ENCODE peak calls at places on chromosomes 5 and 9, in ten cellular contexts. One of them, this sample, is unnamed.

GRCh38 chr5:154092356-154092755 is 53.6 kb downstream of the MFAP3 start:
- DNase-seq in GM13977: no peak
- DNase-seq in GM12864: no peak
- DNase-seq in activated CD8-positive, alpha-beta memory T cell treated with anti-CD3 and anti-CD28 coated beads for 48 hours: no peak
- DNase-seq in RWPE1: no peak
- DNase-seq in AG04449: peak
- DNase-seq in PC-9: peak
- DNase-seq in ACHN: peak
- DNase-seq in stimulated activated CD4-positive, alpha-beta T cell treated with anti-CD3 and anti-CD28 coated beads, Interleukin-4, amount 100 ng/mL, for 48 hours: no peak
- DNase-seq in hippocampal formation: no peak
- DNase-seq in this sample: no peak

GRCh38 chr9:82601272-82601835 is 461.6 kb downstream of the RASEF start:
- DNase-seq in GM13977: no peak
- DNase-seq in GM12864: no peak
- DNase-seq in activated CD8-positive, alpha-beta memory T cell treated with anti-CD3 and anti-CD28 coated beads for 48 hours: no peak
- DNase-seq in RWPE1: no peak
- DNase-seq in AG04449: peak
- DNase-seq in PC-9: no peak
- DNase-seq in ACHN: no peak
- DNase-seq in stimulated activated CD4-positive, alpha-beta T cell treated with anti-CD3 and anti-CD28 coated beads, Interleukin-4, amount 100 ng/mL, for 48 hours: no peak
- DNase-seq in hippocampal formation: no peak
- DNase-seq in this sample: no peak

GRCh38 chr9:16192403-16193017 is 639.7 kb downstream of the CCDC171 start:
- DNase-seq in GM13977: no peak
- DNase-seq in GM12864: no peak
- DNase-seq in activated CD8-positive, alpha-beta memory T cell treated with anti-CD3 and anti-CD28 coated beads for 48 hours: no peak
- DNase-seq in RWPE1: no peak
- DNase-seq in AG04449: no peak
- DNase-seq in PC-9: no peak
- DNase-seq in ACHN: no peak
- DNase-seq in stimulated activated CD4-positive, alpha-beta T cell treated with anti-CD3 and anti-CD28 coated beads, Interleukin-4, amount 100 ng/mL, for 48 hours: no peak
- DNase-seq in hippocampal formation: no peak
- DNase-seq in this sample: no peak

GRCh38 chr5:142841511-142842255 is 71.5 kb downstream of the ARHGAP26 start:
- DNase-seq in GM13977: no peak
- DNase-seq in GM12864: no peak
- DNase-seq in activated CD8-positive, alpha-beta memory T cell treated with anti-CD3 and anti-CD28 coated beads for 48 hours: no peak
- DNase-seq in RWPE1: no peak
- DNase-seq in AG04449: no peak
- DNase-seq in PC-9: no peak
- DNase-seq in ACHN: no peak
- DNase-seq in stimulated activated CD4-positive, alpha-beta T cell treated with anti-CD3 and anti-CD28 coated beads, Interleukin-4, amount 100 ng/mL, for 48 hours: no peak
- DNase-seq in hippocampal formation: no peak
- DNase-seq in this sample: no peak

GRCh38 chr9:129613520-129614175 is 7.3 kb downstream of the C9orf50 start:
- DNase-seq in GM13977: no peak
- DNase-seq in GM12864: no peak
- DNase-seq in activated CD8-positive, alpha-beta memory T cell treated with anti-CD3 and anti-CD28 coated beads for 48 hours: no peak
- DNase-seq in RWPE1: no peak
- DNase-seq in AG04449: no peak
- DNase-seq in PC-9: no peak
- DNase-seq in ACHN: peak
- DNase-seq in stimulated activated CD4-positive, alpha-beta T cell treated with anti-CD3 and anti-CD28 coated beads, Interleukin-4, amount 100 ng/mL, for 48 hours: no peak
- DNase-seq in hippocampal formation: peak
- DNase-seq in this sample: peak

GRCh38 chr5:138844812-138845513 is 30.2 kb downstream of the LRRTM2 start:
- DNase-seq in GM13977: no peak
- DNase-seq in GM12864: no peak
- DNase-seq in activated CD8-positive, alpha-beta memory T cell treated with anti-CD3 and anti-CD28 coated beads for 48 hours: no peak
- DNase-seq in RWPE1: peak
- DNase-seq in AG04449: peak
- DNase-seq in PC-9: no peak
- DNase-seq in ACHN: no peak
- DNase-seq in stimulated activated CD4-positive, alpha-beta T cell treated with anti-CD3 and anti-CD28 coated beads, Interleukin-4, amount 100 ng/mL, for 48 hours: no peak
- DNase-seq in hippocampal formation: no peak
- DNase-seq in this sample: no peak

GRCh38 chr5:38796739-38797108 is 49.1 kb upstream of the OSMR start:
- DNase-seq in GM13977: no peak
- DNase-seq in GM12864: no peak
- DNase-seq in activated CD8-positive, alpha-beta memory T cell treated with anti-CD3 and anti-CD28 coated beads for 48 hours: no peak
- DNase-seq in RWPE1: no peak
- DNase-seq in AG04449: no peak
- DNase-seq in PC-9: no peak
- DNase-seq in ACHN: no peak
- DNase-seq in stimulated activated CD4-positive, alpha-beta T cell treated with anti-CD3 and anti-CD28 coated beads, Interleukin-4, amount 100 ng/mL, for 48 hours: no peak
- DNase-seq in hippocampal formation: no peak
- DNase-seq in this sample: no peak

GRCh38 chr9:131845286-131846011 is 105.6 kb upstream of the RAPGEF1 start:
- DNase-seq in GM13977: no peak
- DNase-seq in GM12864: no peak
- DNase-seq in activated CD8-positive, alpha-beta memory T cell treated with anti-CD3 and anti-CD28 coated beads for 48 hours: no peak
- DNase-seq in RWPE1: no peak
- DNase-seq in AG04449: no peak
- DNase-seq in PC-9: no peak
- DNase-seq in ACHN: no peak
- DNase-seq in stimulated activated CD4-positive, alpha-beta T cell treated with anti-CD3 and anti-CD28 coated beads, Interleukin-4, amount 100 ng/mL, for 48 hours: no peak
- DNase-seq in hippocampal formation: no peak
- DNase-seq in this sample: no peak

GRCh38 chr9:127971357-127972315 is 9.2 kb downstream of the EEIG1 start:
- DNase-seq in GM13977: no peak
- DNase-seq in GM12864: no peak
- DNase-seq in activated CD8-positive, alpha-beta memory T cell treated with anti-CD3 and anti-CD28 coated beads for 48 hours: no peak
- DNase-seq in RWPE1: no peak
- DNase-seq in AG04449: no peak
- DNase-seq in PC-9: no peak
- DNase-seq in ACHN: no peak
- DNase-seq in stimulated activated CD4-positive, alpha-beta T cell treated with anti-CD3 and anti-CD28 coated beads, Interleukin-4, amount 100 ng/mL, for 48 hours: no peak
- DNase-seq in hippocampal formation: peak
- DNase-seq in this sample: no peak

GRCh38 chr5:64333891-64334290 is 168.2 kb downstream of the RNF180 start:
- DNase-seq in GM13977: no peak
- DNase-seq in GM12864: no peak
- DNase-seq in activated CD8-positive, alpha-beta memory T cell treated with anti-CD3 and anti-CD28 coated beads for 48 hours: no peak
- DNase-seq in RWPE1: no peak
- DNase-seq in AG04449: no peak
- DNase-seq in PC-9: no peak
- DNase-seq in ACHN: no peak
- DNase-seq in stimulated activated CD4-positive, alpha-beta T cell treated with anti-CD3 and anti-CD28 coated beads, Interleukin-4, amount 100 ng/mL, for 48 hours: no peak
- DNase-seq in hippocampal formation: no peak
- DNase-seq in this sample: no peak

GRCh38 chr9:114691956-114692295 is 9.9 kb upstream of the TEX48 start:
- DNase-seq in GM13977: no peak
- DNase-seq in GM12864: no peak
- DNase-seq in activated CD8-positive, alpha-beta memory T cell treated with anti-CD3 and anti-CD28 coated beads for 48 hours: no peak
- DNase-seq in RWPE1: no peak
- DNase-seq in AG04449: no peak
- DNase-seq in PC-9: no peak
- DNase-seq in ACHN: no peak
- DNase-seq in stimulated activated CD4-positive, alpha-beta T cell treated with anti-CD3 and anti-CD28 coated beads, Interleukin-4, amount 100 ng/mL, for 48 hours: no peak
- DNase-seq in hippocampal formation: no peak
- DNase-seq in this sample: no peak

GRCh38 chr9:37292896-37293295 is 129.6 kb upstream of the GRHPR start:
- DNase-seq in GM13977: no peak
- DNase-seq in GM12864: no peak
- DNase-seq in activated CD8-positive, alpha-beta memory T cell treated with anti-CD3 and anti-CD28 coated beads for 48 hours: no peak
- DNase-seq in RWPE1: no peak
- DNase-seq in AG04449: no peak
- DNase-seq in PC-9: no peak
- DNase-seq in ACHN: no peak
- DNase-seq in stimulated activated CD4-positive, alpha-beta T cell treated with anti-CD3 and anti-CD28 coated beads, Interleukin-4, amount 100 ng/mL, for 48 hours: no peak
- DNase-seq in hippocampal formation: no peak
- DNase-seq in this sample: no peak

GRCh38 chr5:139566611-139567010 is 5.5 kb downstream of the UBE2D2 start:
- DNase-seq in GM13977: no peak
- DNase-seq in GM12864: no peak
- DNase-seq in activated CD8-positive, alpha-beta memory T cell treated with anti-CD3 and anti-CD28 coated beads for 48 hours: no peak
- DNase-seq in RWPE1: no peak
- DNase-seq in AG04449: no peak
- DNase-seq in PC-9: no peak
- DNase-seq in ACHN: no peak
- DNase-seq in stimulated activated CD4-positive, alpha-beta T cell treated with anti-CD3 and anti-CD28 coated beads, Interleukin-4, amount 100 ng/mL, for 48 hours: no peak
- DNase-seq in hippocampal formation: no peak
- DNase-seq in this sample: no peak

GRCh38 chr9:126275386-126276001 is 51.1 kb upstream of the MVB12B start:
- DNase-seq in GM13977: no peak
- DNase-seq in GM12864: no peak
- DNase-seq in activated CD8-positive, alpha-beta memory T cell treated with anti-CD3 and anti-CD28 coated beads for 48 hours: no peak
- DNase-seq in RWPE1: no peak
- DNase-seq in AG04449: no peak
- DNase-seq in PC-9: no peak
- DNase-seq in ACHN: no peak
- DNase-seq in stimulated activated CD4-positive, alpha-beta T cell treated with anti-CD3 and anti-CD28 coated beads, Interleukin-4, amount 100 ng/mL, for 48 hours: no peak
- DNase-seq in hippocampal formation: peak
- DNase-seq in this sample: peak

GRCh38 chr5:95520176-95520575 is 34.6 kb downstream of the SKIC3 start:
- DNase-seq in GM13977: no peak
- DNase-seq in GM12864: no peak
- DNase-seq in activated CD8-positive, alpha-beta memory T cell treated with anti-CD3 and anti-CD28 coated beads for 48 hours: no peak
- DNase-seq in RWPE1: no peak
- DNase-seq in AG04449: no peak
- DNase-seq in PC-9: no peak
- DNase-seq in ACHN: no peak
- DNase-seq in stimulated activated CD4-positive, alpha-beta T cell treated with anti-CD3 and anti-CD28 coated beads, Interleukin-4, amount 100 ng/mL, for 48 hours: no peak
- DNase-seq in hippocampal formation: no peak
- DNase-seq in this sample: no peak

GRCh38 chr9:107283621-107284616 is 840 bp downstream of the RAD23B start:
- DNase-seq in GM13977: peak
- DNase-seq in GM12864: peak
- DNase-seq in activated CD8-positive, alpha-beta memory T cell treated with anti-CD3 and anti-CD28 coated beads for 48 hours: peak
- DNase-seq in RWPE1: peak
- DNase-seq in AG04449: no peak
- DNase-seq in PC-9: peak
- DNase-seq in ACHN: peak
- DNase-seq in stimulated activated CD4-positive, alpha-beta T cell treated with anti-CD3 and anti-CD28 coated beads, Interleukin-4, amount 100 ng/mL, for 48 hours: peak
- DNase-seq in hippocampal formation: peak
- DNase-seq in this sample: peak

GRCh38 chr9:98860871-98861293 is 53.4 kb downstream of the GALNT12 start:
- DNase-seq in GM13977: no peak
- DNase-seq in GM12864: no peak
- DNase-seq in activated CD8-positive, alpha-beta memory T cell treated with anti-CD3 and anti-CD28 coated beads for 48 hours: no peak
- DNase-seq in RWPE1: peak
- DNase-seq in AG04449: peak
- DNase-seq in PC-9: peak
- DNase-seq in ACHN: peak
- DNase-seq in stimulated activated CD4-positive, alpha-beta T cell treated with anti-CD3 and anti-CD28 coated beads, Interleukin-4, amount 100 ng/mL, for 48 hours: no peak
- DNase-seq in hippocampal formation: peak
- DNase-seq in this sample: peak

GRCh38 chr5:113153512-113154097 is 177.0 kb downstream of the DCP2 start:
- DNase-seq in GM13977: no peak
- DNase-seq in GM12864: no peak
- DNase-seq in activated CD8-positive, alpha-beta memory T cell treated with anti-CD3 and anti-CD28 coated beads for 48 hours: no peak
- DNase-seq in RWPE1: no peak
- DNase-seq in AG04449: no peak
- DNase-seq in PC-9: no peak
- DNase-seq in ACHN: no peak
- DNase-seq in stimulated activated CD4-positive, alpha-beta T cell treated with anti-CD3 and anti-CD28 coated beads, Interleukin-4, amount 100 ng/mL, for 48 hours: no peak
- DNase-seq in hippocampal formation: no peak
- DNase-seq in this sample: no peak

GRCh38 chr5:111223790-111224560 is at the start of gene CAMK4:
- DNase-seq in GM13977: peak
- DNase-seq in GM12864: no peak
- DNase-seq in activated CD8-positive, alpha-beta memory T cell treated with anti-CD3 and anti-CD28 coated beads for 48 hours: no peak
- DNase-seq in RWPE1: peak
- DNase-seq in AG04449: no peak
- DNase-seq in PC-9: no peak
- DNase-seq in ACHN: peak
- DNase-seq in stimulated activated CD4-positive, alpha-beta T cell treated with anti-CD3 and anti-CD28 coated beads, Interleukin-4, amount 100 ng/mL, for 48 hours: peak
- DNase-seq in hippocampal formation: peak
- DNase-seq in this sample: peak

GRCh38 chr5:2000591-2000990 is 117.9 kb upstream of the IRX4 start:
- DNase-seq in GM13977: no peak
- DNase-seq in GM12864: no peak
- DNase-seq in activated CD8-positive, alpha-beta memory T cell treated with anti-CD3 and anti-CD28 coated beads for 48 hours: no peak
- DNase-seq in RWPE1: no peak
- DNase-seq in AG04449: no peak
- DNase-seq in PC-9: no peak
- DNase-seq in ACHN: no peak
- DNase-seq in stimulated activated CD4-positive, alpha-beta T cell treated with anti-CD3 and anti-CD28 coated beads, Interleukin-4, amount 100 ng/mL, for 48 hours: no peak
- DNase-seq in hippocampal formation: no peak
- DNase-seq in this sample: no peak

GRCh38 chr5:39696672-39697398 is 272.1 kb upstream of the DAB2 start:
- DNase-seq in GM13977: no peak
- DNase-seq in GM12864: no peak
- DNase-seq in activated CD8-positive, alpha-beta memory T cell treated with anti-CD3 and anti-CD28 coated beads for 48 hours: no peak
- DNase-seq in RWPE1: no peak
- DNase-seq in AG04449: no peak
- DNase-seq in PC-9: no peak
- DNase-seq in ACHN: no peak
- DNase-seq in stimulated activated CD4-positive, alpha-beta T cell treated with anti-CD3 and anti-CD28 coated beads, Interleukin-4, amount 100 ng/mL, for 48 hours: no peak
- DNase-seq in hippocampal formation: no peak
- DNase-seq in this sample: no peak

GRCh38 chr5:170467000-170467707 is 36.7 kb upstream of the KCNIP1 start:
- DNase-seq in GM13977: no peak
- DNase-seq in GM12864: no peak
- DNase-seq in activated CD8-positive, alpha-beta memory T cell treated with anti-CD3 and anti-CD28 coated beads for 48 hours: no peak
- DNase-seq in RWPE1: peak
- DNase-seq in AG04449: peak
- DNase-seq in PC-9: peak
- DNase-seq in ACHN: peak
- DNase-seq in stimulated activated CD4-positive, alpha-beta T cell treated with anti-CD3 and anti-CD28 coated beads, Interleukin-4, amount 100 ng/mL, for 48 hours: peak
- DNase-seq in hippocampal formation: no peak
- DNase-seq in this sample: no peak

GRCh38 chr9:133837644-133838597 is 99.8 kb upstream of the SARDH start:
- DNase-seq in GM13977: no peak
- DNase-seq in GM12864: no peak
- DNase-seq in activated CD8-positive, alpha-beta memory T cell treated with anti-CD3 and anti-CD28 coated beads for 48 hours: no peak
- DNase-seq in RWPE1: no peak
- DNase-seq in AG04449: no peak
- DNase-seq in PC-9: no peak
- DNase-seq in ACHN: no peak
- DNase-seq in stimulated activated CD4-positive, alpha-beta T cell treated with anti-CD3 and anti-CD28 coated beads, Interleukin-4, amount 100 ng/mL, for 48 hours: no peak
- DNase-seq in hippocampal formation: no peak
- DNase-seq in this sample: no peak

GRCh38 chr9:128072144-128073021 is 4.4 kb downstream of the SLC25A25 start:
- DNase-seq in GM13977: peak
- DNase-seq in GM12864: peak
- DNase-seq in activated CD8-positive, alpha-beta memory T cell treated with anti-CD3 and anti-CD28 coated beads for 48 hours: no peak
- DNase-seq in RWPE1: no peak
- DNase-seq in AG04449: no peak
- DNase-seq in PC-9: peak
- DNase-seq in ACHN: no peak
- DNase-seq in stimulated activated CD4-positive, alpha-beta T cell treated with anti-CD3 and anti-CD28 coated beads, Interleukin-4, amount 100 ng/mL, for 48 hours: peak
- DNase-seq in hippocampal formation: peak
- DNase-seq in this sample: no peak

GRCh38 chr9:5801739-5802113 is 31.2 kb downstream of the ERMP1 start:
- DNase-seq in GM13977: no peak
- DNase-seq in GM12864: no peak
- DNase-seq in activated CD8-positive, alpha-beta memory T cell treated with anti-CD3 and anti-CD28 coated beads for 48 hours: no peak
- DNase-seq in RWPE1: no peak
- DNase-seq in AG04449: no peak
- DNase-seq in PC-9: peak
- DNase-seq in ACHN: peak
- DNase-seq in stimulated activated CD4-positive, alpha-beta T cell treated with anti-CD3 and anti-CD28 coated beads, Interleukin-4, amount 100 ng/mL, for 48 hours: no peak
- DNase-seq in hippocampal formation: no peak
- DNase-seq in this sample: no peak

GRCh38 chr5:129461816-129462396 is 1.8 kb downstream of the ADAMTS19 start:
- DNase-seq in GM13977: no peak
- DNase-seq in GM12864: no peak
- DNase-seq in activated CD8-positive, alpha-beta memory T cell treated with anti-CD3 and anti-CD28 coated beads for 48 hours: no peak
- DNase-seq in RWPE1: no peak
- DNase-seq in AG04449: no peak
- DNase-seq in PC-9: no peak
- DNase-seq in ACHN: no peak
- DNase-seq in stimulated activated CD4-positive, alpha-beta T cell treated with anti-CD3 and anti-CD28 coated beads, Interleukin-4, amount 100 ng/mL, for 48 hours: no peak
- DNase-seq in hippocampal formation: no peak
- DNase-seq in this sample: no peak

GRCh38 chr9:83962165-83962564 is 17.9 kb downstream of the HNRNPK start:
- DNase-seq in GM13977: no peak
- DNase-seq in GM12864: no peak
- DNase-seq in activated CD8-positive, alpha-beta memory T cell treated with anti-CD3 and anti-CD28 coated beads for 48 hours: no peak
- DNase-seq in RWPE1: peak
- DNase-seq in AG04449: no peak
- DNase-seq in PC-9: peak
- DNase-seq in ACHN: no peak
- DNase-seq in stimulated activated CD4-positive, alpha-beta T cell treated with anti-CD3 and anti-CD28 coated beads, Interleukin-4, amount 100 ng/mL, for 48 hours: no peak
- DNase-seq in hippocampal formation: no peak
- DNase-seq in this sample: no peak